ENCODE peak calls at places on chromosome 17, in ten cellular contexts. One of them, this sample, is unnamed.

GRCh38 chr17:49952912-49953497 is 16.0 kb upstream of the DLX4 start:
- DNase-seq in NCI-H1092 treated with DMSO at 0.1 percent for 48 hours: no peak
- DNase-seq in anterior cingulate cortex: no peak
- DNase-seq in mesendoderm: no peak
- DNase-seq in amygdala: no peak
- DNase-seq in activated CD4-positive, alpha-beta T cell treated with anti-CD3 and anti-CD28 coated beads, Interleukin-2, amount 10 ng/mL, durations not matched to agents 7 days and 5 days: no peak
- DNase-seq in PC-9: no peak
- DNase-seq in A549: no peak
- DNase-seq in ureter: no peak
- DNase-seq in MV-4-11: no peak
- DNase-seq in this sample: no peak

GRCh38 chr17:671076-671762 is 43.4 kb downstream of the VPS53 start:
- DNase-seq in NCI-H1092 treated with DMSO at 0.1 percent for 48 hours: no peak
- DNase-seq in anterior cingulate cortex: no peak
- DNase-seq in mesendoderm: no peak
- DNase-seq in amygdala: no peak
- DNase-seq in activated CD4-positive, alpha-beta T cell treated with anti-CD3 and anti-CD28 coated beads, Interleukin-2, amount 10 ng/mL, durations not matched to agents 7 days and 5 days: no peak
- DNase-seq in PC-9: no peak
- DNase-seq in A549: no peak
- DNase-seq in ureter: no peak
- DNase-seq in MV-4-11: no peak
- DNase-seq in this sample: no peak

GRCh38 chr17:21602176-21602575 is 90.1 kb upstream of the KCNJ18 start:
- DNase-seq in NCI-H1092 treated with DMSO at 0.1 percent for 48 hours: no peak
- DNase-seq in anterior cingulate cortex: no peak
- DNase-seq in mesendoderm: no peak
- DNase-seq in amygdala: no peak
- DNase-seq in activated CD4-positive, alpha-beta T cell treated with anti-CD3 and anti-CD28 coated beads, Interleukin-2, amount 10 ng/mL, durations not matched to agents 7 days and 5 days: no peak
- DNase-seq in PC-9: no peak
- DNase-seq in A549: no peak
- DNase-seq in ureter: no peak
- DNase-seq in MV-4-11: no peak
- DNase-seq in this sample: no peak

GRCh38 chr17:22718689-22719088 is 1026.4 kb downstream of the KCNJ18 start:
- DNase-seq in NCI-H1092 treated with DMSO at 0.1 percent for 48 hours: no peak
- DNase-seq in anterior cingulate cortex: no peak
- DNase-seq in mesendoderm: no peak
- DNase-seq in amygdala: no peak
- DNase-seq in activated CD4-positive, alpha-beta T cell treated with anti-CD3 and anti-CD28 coated beads, Interleukin-2, amount 10 ng/mL, durations not matched to agents 7 days and 5 days: no peak
- DNase-seq in PC-9: no peak
- DNase-seq in A549: no peak
- DNase-seq in ureter: no peak
- DNase-seq in MV-4-11: no peak
- DNase-seq in this sample: no peak

GRCh38 chr17:9768381-9768934 is 22.9 kb downstream of the DHRS7C start:
- DNase-seq in NCI-H1092 treated with DMSO at 0.1 percent for 48 hours: peak
- DNase-seq in anterior cingulate cortex: no peak
- DNase-seq in mesendoderm: peak
- DNase-seq in amygdala: no peak
- DNase-seq in activated CD4-positive, alpha-beta T cell treated with anti-CD3 and anti-CD28 coated beads, Interleukin-2, amount 10 ng/mL, durations not matched to agents 7 days and 5 days: no peak
- DNase-seq in PC-9: no peak
- DNase-seq in A549: peak
- DNase-seq in ureter: no peak
- DNase-seq in MV-4-11: peak
- DNase-seq in this sample: peak

GRCh38 chr17:82333279-82334171 is at the start of gene SECTM1:
- DNase-seq in NCI-H1092 treated with DMSO at 0.1 percent for 48 hours: no peak
- DNase-seq in anterior cingulate cortex: no peak
- DNase-seq in mesendoderm: no peak
- DNase-seq in amygdala: no peak
- DNase-seq in activated CD4-positive, alpha-beta T cell treated with anti-CD3 and anti-CD28 coated beads, Interleukin-2, amount 10 ng/mL, durations not matched to agents 7 days and 5 days: no peak
- DNase-seq in PC-9: no peak
- DNase-seq in A549: no peak
- DNase-seq in ureter: no peak
- DNase-seq in MV-4-11: no peak
- DNase-seq in this sample: peak

GRCh38 chr17:181213-182163 is at the start of gene DOC2B:
- DNase-seq in NCI-H1092 treated with DMSO at 0.1 percent for 48 hours: no peak
- DNase-seq in anterior cingulate cortex: no peak
- DNase-seq in mesendoderm: peak
- DNase-seq in amygdala: no peak
- DNase-seq in activated CD4-positive, alpha-beta T cell treated with anti-CD3 and anti-CD28 coated beads, Interleukin-2, amount 10 ng/mL, durations not matched to agents 7 days and 5 days: no peak
- DNase-seq in PC-9: no peak
- DNase-seq in A549: no peak
- DNase-seq in ureter: no peak
- DNase-seq in MV-4-11: no peak
- DNase-seq in this sample: peak

GRCh38 chr17:45248132-45248936 is 13.6 kb downstream of the SPATA32 start:
- DNase-seq in NCI-H1092 treated with DMSO at 0.1 percent for 48 hours: no peak
- DNase-seq in anterior cingulate cortex: no peak
- DNase-seq in mesendoderm: peak
- DNase-seq in amygdala: no peak
- DNase-seq in activated CD4-positive, alpha-beta T cell treated with anti-CD3 and anti-CD28 coated beads, Interleukin-2, amount 10 ng/mL, durations not matched to agents 7 days and 5 days: peak
- DNase-seq in PC-9: peak
- DNase-seq in A549: peak
- DNase-seq in ureter: no peak
- DNase-seq in MV-4-11: peak
- DNase-seq in this sample: peak

GRCh38 chr17:6910987-6911603 is 79.6 kb upstream of the TEKT1 start:
- DNase-seq in NCI-H1092 treated with DMSO at 0.1 percent for 48 hours: peak
- DNase-seq in anterior cingulate cortex: no peak
- DNase-seq in mesendoderm: peak
- DNase-seq in amygdala: no peak
- DNase-seq in activated CD4-positive, alpha-beta T cell treated with anti-CD3 and anti-CD28 coated beads, Interleukin-2, amount 10 ng/mL, durations not matched to agents 7 days and 5 days: peak
- DNase-seq in PC-9: no peak
- DNase-seq in A549: peak
- DNase-seq in ureter: no peak
- DNase-seq in MV-4-11: peak
- DNase-seq in this sample: no peak

GRCh38 chr17:37787055-37787720 is 42.3 kb upstream of the HNF1B start:
- DNase-seq in NCI-H1092 treated with DMSO at 0.1 percent for 48 hours: no peak
- DNase-seq in anterior cingulate cortex: no peak
- DNase-seq in mesendoderm: no peak
- DNase-seq in amygdala: peak
- DNase-seq in activated CD4-positive, alpha-beta T cell treated with anti-CD3 and anti-CD28 coated beads, Interleukin-2, amount 10 ng/mL, durations not matched to agents 7 days and 5 days: no peak
- DNase-seq in PC-9: no peak
- DNase-seq in A549: peak
- DNase-seq in ureter: no peak
- DNase-seq in MV-4-11: no peak
- DNase-seq in this sample: peak

GRCh38 chr17:30219315-30219714 is 16.2 kb downstream of the SLC6A4 start:
- DNase-seq in NCI-H1092 treated with DMSO at 0.1 percent for 48 hours: no peak
- DNase-seq in anterior cingulate cortex: no peak
- DNase-seq in mesendoderm: no peak
- DNase-seq in amygdala: no peak
- DNase-seq in activated CD4-positive, alpha-beta T cell treated with anti-CD3 and anti-CD28 coated beads, Interleukin-2, amount 10 ng/mL, durations not matched to agents 7 days and 5 days: no peak
- DNase-seq in PC-9: no peak
- DNase-seq in A549: no peak
- DNase-seq in ureter: no peak
- DNase-seq in MV-4-11: no peak
- DNase-seq in this sample: no peak

GRCh38 chr17:16925461-16926060 is 46.4 kb downstream of the TNFRSF13B start:
- DNase-seq in NCI-H1092 treated with DMSO at 0.1 percent for 48 hours: no peak
- DNase-seq in anterior cingulate cortex: no peak
- DNase-seq in mesendoderm: no peak
- DNase-seq in amygdala: no peak
- DNase-seq in activated CD4-positive, alpha-beta T cell treated with anti-CD3 and anti-CD28 coated beads, Interleukin-2, amount 10 ng/mL, durations not matched to agents 7 days and 5 days: no peak
- DNase-seq in PC-9: no peak
- DNase-seq in A549: no peak
- DNase-seq in ureter: no peak
- DNase-seq in MV-4-11: no peak
- DNase-seq in this sample: peak

GRCh38 chr17:72618018-72618509 is 474.4 kb downstream of the SLC39A11 start:
- DNase-seq in NCI-H1092 treated with DMSO at 0.1 percent for 48 hours: no peak
- DNase-seq in anterior cingulate cortex: no peak
- DNase-seq in mesendoderm: peak
- DNase-seq in amygdala: peak
- DNase-seq in activated CD4-positive, alpha-beta T cell treated with anti-CD3 and anti-CD28 coated beads, Interleukin-2, amount 10 ng/mL, durations not matched to agents 7 days and 5 days: peak
- DNase-seq in PC-9: peak
- DNase-seq in A549: peak
- DNase-seq in ureter: peak
- DNase-seq in MV-4-11: peak
- DNase-seq in this sample: peak

GRCh38 chr17:50173335-50173941 is 7.6 kb downstream of the SGCA start:
- DNase-seq in NCI-H1092 treated with DMSO at 0.1 percent for 48 hours: no peak
- DNase-seq in anterior cingulate cortex: no peak
- DNase-seq in mesendoderm: peak
- DNase-seq in amygdala: no peak
- DNase-seq in activated CD4-positive, alpha-beta T cell treated with anti-CD3 and anti-CD28 coated beads, Interleukin-2, amount 10 ng/mL, durations not matched to agents 7 days and 5 days: no peak
- DNase-seq in PC-9: peak
- DNase-seq in A549: peak
- DNase-seq in ureter: no peak
- DNase-seq in MV-4-11: no peak
- DNase-seq in this sample: peak

GRCh38 chr17:57530508-57530907 is 214.6 kb downstream of the CCDC182 start:
- DNase-seq in NCI-H1092 treated with DMSO at 0.1 percent for 48 hours: peak
- DNase-seq in anterior cingulate cortex: no peak
- DNase-seq in mesendoderm: peak
- DNase-seq in amygdala: no peak
- DNase-seq in activated CD4-positive, alpha-beta T cell treated with anti-CD3 and anti-CD28 coated beads, Interleukin-2, amount 10 ng/mL, durations not matched to agents 7 days and 5 days: no peak
- DNase-seq in PC-9: peak
- DNase-seq in A549: no peak
- DNase-seq in ureter: no peak
- DNase-seq in MV-4-11: no peak
- DNase-seq in this sample: no peak

GRCh38 chr17:78416791-78417530 is 38.5 kb downstream of the PGS1 start:
- DNase-seq in NCI-H1092 treated with DMSO at 0.1 percent for 48 hours: no peak
- DNase-seq in anterior cingulate cortex: no peak
- DNase-seq in mesendoderm: no peak
- DNase-seq in amygdala: no peak
- DNase-seq in activated CD4-positive, alpha-beta T cell treated with anti-CD3 and anti-CD28 coated beads, Interleukin-2, amount 10 ng/mL, durations not matched to agents 7 days and 5 days: no peak
- DNase-seq in PC-9: no peak
- DNase-seq in A549: no peak
- DNase-seq in ureter: no peak
- DNase-seq in MV-4-11: peak
- DNase-seq in this sample: no peak

GRCh38 chr17:306116-306515 is 46.5 kb downstream of the RPH3AL start:
- DNase-seq in NCI-H1092 treated with DMSO at 0.1 percent for 48 hours: no peak
- DNase-seq in anterior cingulate cortex: no peak
- DNase-seq in mesendoderm: no peak
- DNase-seq in amygdala: no peak
- DNase-seq in activated CD4-positive, alpha-beta T cell treated with anti-CD3 and anti-CD28 coated beads, Interleukin-2, amount 10 ng/mL, durations not matched to agents 7 days and 5 days: no peak
- DNase-seq in PC-9: no peak
- DNase-seq in A549: no peak
- DNase-seq in ureter: no peak
- DNase-seq in MV-4-11: no peak
- DNase-seq in this sample: no peak

GRCh38 chr17:4329838-4330237 is 36.6 kb downstream of the UBE2G1 start:
- DNase-seq in NCI-H1092 treated with DMSO at 0.1 percent for 48 hours: no peak
- DNase-seq in anterior cingulate cortex: no peak
- DNase-seq in mesendoderm: peak
- DNase-seq in amygdala: no peak
- DNase-seq in activated CD4-positive, alpha-beta T cell treated with anti-CD3 and anti-CD28 coated beads, Interleukin-2, amount 10 ng/mL, durations not matched to agents 7 days and 5 days: no peak
- DNase-seq in PC-9: peak
- DNase-seq in A549: peak
- DNase-seq in ureter: no peak
- DNase-seq in MV-4-11: peak
- DNase-seq in this sample: no peak

GRCh38 chr17:40456396-40456951 is 13.2 kb downstream of the IGFBP4 start:
- DNase-seq in NCI-H1092 treated with DMSO at 0.1 percent for 48 hours: no peak
- DNase-seq in anterior cingulate cortex: no peak
- DNase-seq in mesendoderm: no peak
- DNase-seq in amygdala: no peak
- DNase-seq in activated CD4-positive, alpha-beta T cell treated with anti-CD3 and anti-CD28 coated beads, Interleukin-2, amount 10 ng/mL, durations not matched to agents 7 days and 5 days: no peak
- DNase-seq in PC-9: no peak
- DNase-seq in A549: peak
- DNase-seq in ureter: no peak
- DNase-seq in MV-4-11: no peak
- DNase-seq in this sample: no peak

GRCh38 chr17:336110-337021 is 16.2 kb downstream of the RPH3AL start:
- DNase-seq in NCI-H1092 treated with DMSO at 0.1 percent for 48 hours: peak
- DNase-seq in anterior cingulate cortex: no peak
- DNase-seq in mesendoderm: peak
- DNase-seq in amygdala: no peak
- DNase-seq in activated CD4-positive, alpha-beta T cell treated with anti-CD3 and anti-CD28 coated beads, Interleukin-2, amount 10 ng/mL, durations not matched to agents 7 days and 5 days: no peak
- DNase-seq in PC-9: no peak
- DNase-seq in A549: no peak
- DNase-seq in ureter: peak
- DNase-seq in MV-4-11: no peak
- DNase-seq in this sample: peak

GRCh38 chr17:71375948-71376347 is 744.9 kb upstream of the SOX9 start:
- DNase-seq in NCI-H1092 treated with DMSO at 0.1 percent for 48 hours: no peak
- DNase-seq in anterior cingulate cortex: no peak
- DNase-seq in mesendoderm: no peak
- DNase-seq in amygdala: no peak
- DNase-seq in activated CD4-positive, alpha-beta T cell treated with anti-CD3 and anti-CD28 coated beads, Interleukin-2, amount 10 ng/mL, durations not matched to agents 7 days and 5 days: no peak
- DNase-seq in PC-9: no peak
- DNase-seq in A549: no peak
- DNase-seq in ureter: no peak
- DNase-seq in MV-4-11: no peak
- DNase-seq in this sample: no peak

GRCh38 chr17:74842599-74843351 is 16.9 kb downstream of the GRIN2C start:
- DNase-seq in NCI-H1092 treated with DMSO at 0.1 percent for 48 hours: peak
- DNase-seq in anterior cingulate cortex: peak
- DNase-seq in mesendoderm: peak
- DNase-seq in amygdala: peak
- DNase-seq in activated CD4-positive, alpha-beta T cell treated with anti-CD3 and anti-CD28 coated beads, Interleukin-2, amount 10 ng/mL, durations not matched to agents 7 days and 5 days: no peak
- DNase-seq in PC-9: peak
- DNase-seq in A549: peak
- DNase-seq in ureter: no peak
- DNase-seq in MV-4-11: no peak
- DNase-seq in this sample: peak

GRCh38 chr17:71759422-71760060 is 361.3 kb upstream of the SOX9 start:
- DNase-seq in NCI-H1092 treated with DMSO at 0.1 percent for 48 hours: no peak
- DNase-seq in anterior cingulate cortex: no peak
- DNase-seq in mesendoderm: no peak
- DNase-seq in amygdala: no peak
- DNase-seq in activated CD4-positive, alpha-beta T cell treated with anti-CD3 and anti-CD28 coated beads, Interleukin-2, amount 10 ng/mL, durations not matched to agents 7 days and 5 days: no peak
- DNase-seq in PC-9: no peak
- DNase-seq in A549: no peak
- DNase-seq in ureter: no peak
- DNase-seq in MV-4-11: no peak
- DNase-seq in this sample: no peak

GRCh38 chr17:32120086-32120485 is 22.2 kb upstream of the RHOT1 start:
- DNase-seq in NCI-H1092 treated with DMSO at 0.1 percent for 48 hours: no peak
- DNase-seq in anterior cingulate cortex: no peak
- DNase-seq in mesendoderm: peak
- DNase-seq in amygdala: no peak
- DNase-seq in activated CD4-positive, alpha-beta T cell treated with anti-CD3 and anti-CD28 coated beads, Interleukin-2, amount 10 ng/mL, durations not matched to agents 7 days and 5 days: no peak
- DNase-seq in PC-9: no peak
- DNase-seq in A549: no peak
- DNase-seq in ureter: no peak
- DNase-seq in MV-4-11: no peak
- DNase-seq in this sample: no peak

GRCh38 chr17:16997514-16998429 is 25.9 kb upstream of the TNFRSF13B start:
- DNase-seq in NCI-H1092 treated with DMSO at 0.1 percent for 48 hours: no peak
- DNase-seq in anterior cingulate cortex: no peak
- DNase-seq in mesendoderm: no peak
- DNase-seq in amygdala: no peak
- DNase-seq in activated CD4-positive, alpha-beta T cell treated with anti-CD3 and anti-CD28 coated beads, Interleukin-2, amount 10 ng/mL, durations not matched to agents 7 days and 5 days: no peak
- DNase-seq in PC-9: no peak
- DNase-seq in A549: peak
- DNase-seq in ureter: no peak
- DNase-seq in MV-4-11: no peak
- DNase-seq in this sample: no peak

GRCh38 chr17:63293310-63293709 is 152.8 kb downstream of the CYB561 start:
- DNase-seq in NCI-H1092 treated with DMSO at 0.1 percent for 48 hours: no peak
- DNase-seq in anterior cingulate cortex: no peak
- DNase-seq in mesendoderm: no peak
- DNase-seq in amygdala: no peak
- DNase-seq in activated CD4-positive, alpha-beta T cell treated with anti-CD3 and anti-CD28 coated beads, Interleukin-2, amount 10 ng/mL, durations not matched to agents 7 days and 5 days: no peak
- DNase-seq in PC-9: no peak
- DNase-seq in A549: no peak
- DNase-seq in ureter: no peak
- DNase-seq in MV-4-11: no peak
- DNase-seq in this sample: no peak

GRCh38 chr17:10754861-10755591 is 25.2 kb upstream of the TMEM220 start:
- DNase-seq in NCI-H1092 treated with DMSO at 0.1 percent for 48 hours: no peak
- DNase-seq in anterior cingulate cortex: no peak
- DNase-seq in mesendoderm: peak
- DNase-seq in amygdala: no peak
- DNase-seq in activated CD4-positive, alpha-beta T cell treated with anti-CD3 and anti-CD28 coated beads, Interleukin-2, amount 10 ng/mL, durations not matched to agents 7 days and 5 days: no peak
- DNase-seq in PC-9: peak
- DNase-seq in A549: no peak
- DNase-seq in ureter: no peak
- DNase-seq in MV-4-11: no peak
- DNase-seq in this sample: peak

GRCh38 chr17:49513616-49514373 is 18.7 kb downstream of the NGFR start:
- DNase-seq in NCI-H1092 treated with DMSO at 0.1 percent for 48 hours: no peak
- DNase-seq in anterior cingulate cortex: no peak
- DNase-seq in mesendoderm: no peak
- DNase-seq in amygdala: no peak
- DNase-seq in activated CD4-positive, alpha-beta T cell treated with anti-CD3 and anti-CD28 coated beads, Interleukin-2, amount 10 ng/mL, durations not matched to agents 7 days and 5 days: no peak
- DNase-seq in PC-9: no peak
- DNase-seq in A549: no peak
- DNase-seq in ureter: no peak
- DNase-seq in MV-4-11: no peak
- DNase-seq in this sample: no peak